ENCODE peak calls at places on chromosomes 6 and 20, in ten cellular contexts. F is ureter; K is anterior cingulate cortex; W is T-helper 2 cell; N is stimulated activated naive CD4-positive, alpha-beta T cell; R is AG08396; D is activated naive CD4-positive, alpha-beta T cell treated with anti-CD3 and anti-CD28 coated beads, Interleukin-2, amount 50 U/mL, for 16 hours; J is GM03348; B is AG10803; I is heart right ventricle. V is an unnamed sample.

GRCh38 chr6:13014551-13015378 is 298.2 kb downstream of the PHACTR1 start:
- DNase-seq in F (no peak), K (peak), W (no peak), N (no peak), R (no peak), D (no peak), J (no peak), B (no peak), I (peak), V (no peak)

GRCh38 chr6:131602913-131603312 is 25.1 kb downstream of the MED23 start:
- DNase-seq in F (no peak), K (no peak), W (no peak), N (no peak), R (peak), D (no peak), J (peak), B (peak), I (no peak), V (no peak)

GRCh38 chr6:114863610-114864009 is 520.8 kb upstream of the HS3ST5 start:
- DNase-seq in F (no peak), K (no peak), W (no peak), N (no peak), R (no peak), D (no peak), J (no peak), B (no peak), I (no peak), V (no peak)

GRCh38 chr6:138577151-138577915 is 78.0 kb upstream of the NHSL1 start:
- DNase-seq in F (no peak), K (no peak), W (no peak), N (no peak), R (no peak), D (no peak), J (no peak), B (no peak), I (no peak), V (no peak)

GRCh38 chr6:166565084-166565651 is 21.3 kb downstream of the RAMACL start:
- DNase-seq in F (peak), K (no peak), W (no peak), N (no peak), R (no peak), D (no peak), J (no peak), B (no peak), I (peak), V (peak)

GRCh38 chr6:118739976-118740771 is 88.8 kb upstream of the CEP85L start:
- DNase-seq in F (no peak), K (no peak), W (no peak), N (no peak), R (no peak), D (no peak), J (no peak), B (peak), I (no peak), V (no peak)

GRCh38 chr6:155832596-155832995 is 377.0 kb upstream of the NOX3 start:
- DNase-seq in F (no peak), K (no peak), W (no peak), N (no peak), R (peak), D (no peak), J (no peak), B (peak), I (no peak), V (no peak)

GRCh38 chr6:43186706-43187105 is 4.7 kb downstream of the CUL9 start:
- DNase-seq in F (no peak), K (no peak), W (no peak), N (no peak), R (no peak), D (no peak), J (no peak), B (no peak), I (no peak), V (no peak)

GRCh38 chr6:130677766-130678165 is 149.4 kb upstream of the SMLR1 start:
- DNase-seq in F (no peak), K (no peak), W (no peak), N (no peak), R (no peak), D (no peak), J (no peak), B (no peak), I (no peak), V (no peak)

GRCh38 chr20:63552481-63553249 is 1.3 kb upstream of the FNDC11 start:
- DNase-seq in F (no peak), K (no peak), W (no peak), N (peak), R (no peak), D (peak), J (no peak), B (no peak), I (no peak), V (no peak)

GRCh38 chr6:100485268-100485667 is 20.5 kb upstream of the SIM1 start:
- DNase-seq in F (no peak), K (no peak), W (no peak), N (no peak), R (no peak), D (no peak), J (no peak), B (no peak), I (no peak), V (no peak)

GRCh38 chr6:41531591-41532582 is 14.3 kb upstream of the FOXP4 start:
- DNase-seq in F (no peak), K (no peak), W (peak), N (no peak), R (peak), D (peak), J (peak), B (peak), I (no peak), V (no peak)

GRCh38 chr6:1821188-1822183 is 211.8 kb downstream of the FOXC1 start:
- DNase-seq in F (no peak), K (no peak), W (no peak), N (no peak), R (peak), D (no peak), J (peak), B (peak), I (no peak), V (no peak)

GRCh38 chr20:62020935-62021701 is 44.6 kb downstream of the TAF4 start:
- DNase-seq in F (no peak), K (peak), W (no peak), N (no peak), R (peak), D (no peak), J (peak), B (peak), I (peak), V (peak)

GRCh38 chr6:32424584-32424983 is 15.1 kb upstream of the HLA-DRA start:
- DNase-seq in F (no peak), K (no peak), W (no peak), N (no peak), R (no peak), D (no peak), J (no peak), B (no peak), I (no peak), V (no peak)

GRCh38 chr6:46050845-46051405 is 35.3 kb upstream of the CLIC5 start:
- DNase-seq in F (no peak), K (no peak), W (no peak), N (no peak), R (no peak), D (no peak), J (no peak), B (no peak), I (no peak), V (no peak)

GRCh38 chr20:20060234-20060998 is 8.1 kb downstream of the CFAP61 start:
- DNase-seq in F (no peak), K (no peak), W (no peak), N (no peak), R (no peak), D (no peak), J (no peak), B (no peak), I (no peak), V (no peak)

GRCh38 chr6:72623808-72624207 is 1.9 kb downstream of the KCNQ5 start:
- DNase-seq in F (no peak), K (no peak), W (no peak), N (no peak), R (no peak), D (no peak), J (no peak), B (no peak), I (no peak), V (no peak)